ENCODE peak calls at places on chromosomes 12 and 14, in ten cellular contexts. A is brain microvascular endothelial cell; P is A172; V is dorsolateral prefrontal cortex; N is substantia nigra; H is CD8-positive, alpha-beta T cell; W is activated T-cell treated with anti-CD3 and anti-CD28 coated beads, Interleukin-2, amount 50 U/mL, for 48 hours; F is kidney glomerular epithelial cell; E is NCI-H1092; X is psoas muscle. Z is an unnamed sample.
A peak's percentile ranks its signal among the peaks of the same experiment; 100 is the strongest.

GRCh38 chr12:5586201-5586600 is 154.3 kb downstream of the NTF3 start:
- DNase-seq in E (no peak), W (no peak), P (peak; percentile 44), F (peak; percentile 1), A (peak; percentile 38), H (no peak), V (no peak), X (no peak), N (no peak), Z (no peak)

GRCh38 chr12:1881301-1881700 is 37.2 kb downstream of the CACNA2D4 start:
- DNase-seq in N (no peak), P (no peak), F (no peak), W (no peak), A (no peak), X (no peak), V (no peak), H (no peak), E (no peak), Z (no peak)

GRCh38 chr12:26499979-26500640 is 304.7 kb downstream of the SSPN start:
- DNase-seq in V (no peak), X (no peak), A (no peak), W (no peak), P (no peak), N (no peak), E (no peak), F (no peak), H (no peak), Z (no peak)

GRCh38 chr12:50637870-50638481 is 125.9 kb upstream of the ATF1 start:
- DNase-seq in P (peak; percentile 51), F (peak; percentile 46), H (no peak), W (no peak), N (no peak), X (no peak), A (peak; percentile 20), E (no peak), V (no peak), Z (no peak)

GRCh38 chr12:96208801-96209534 is 14.8 kb downstream of the ELK3 start:
- DNase-seq in W (no peak), E (no peak), A (no peak), X (no peak), P (no peak), H (no peak), V (no peak), F (no peak), N (no peak), Z (no peak)

GRCh38 chr12:121190523-121191031 is 19.4 kb upstream of the P2RX4 start:
- DNase-seq in P (peak; percentile 90), X (no peak), V (no peak), H (no peak), F (peak; percentile 92), W (no peak), E (no peak), A (peak; percentile 97), N (no peak), Z (no peak)

GRCh38 chr14:58749066-58749669 is 111.4 kb downstream of the DACT1 start:
- DNase-seq in A (peak; percentile 85), W (peak; percentile 34), F (peak; percentile 92), P (peak; percentile 95), V (no peak), X (no peak), H (no peak), N (no peak), E (no peak), Z (no peak)

GRCh38 chr14:94646066-94646465 is 33.9 kb downstream of the SERPINA3 start:
- DNase-seq in P (no peak), H (no peak), X (no peak), V (no peak), A (no peak), F (no peak), E (no peak), N (no peak), W (no peak), Z (no peak)

GRCh38 chr12:117966511-117966910 is 2.3 kb downstream of the KSR2 start:
- DNase-seq in A (no peak), F (no peak), X (no peak), E (no peak), H (no peak), W (no peak), N (no peak), P (no peak), V (no peak), Z (no peak)

GRCh38 chr12:123094349-123095073 is 56.4 kb downstream of the PITPNM2 start:
- DNase-seq in F (no peak), A (peak; percentile 30), V (no peak), P (peak; percentile 70), W (no peak), X (peak; percentile 62), H (no peak), N (no peak), E (no peak), Z (no peak)

GRCh38 chr12:6306599-6307220 is 3.8 kb upstream of the PLEKHG6 start:
- DNase-seq in X (no peak), H (no peak), W (no peak), E (no peak), A (no peak), V (no peak), P (no peak), N (no peak), F (no peak), Z (no peak)

GRCh38 chr14:94485944-94486841 is 10.2 kb upstream of the SERPINA9 start:
- DNase-seq in N (peak; percentile 28), F (peak; percentile 60), V (peak; percentile 26), P (peak; percentile 14), H (peak; percentile 20), E (no peak), A (peak; percentile 25), W (peak; percentile 67), X (peak; percentile 47), Z (peak; percentile 32)

GRCh38 chr14:53126705-53127104 is 26.4 kb downstream of the DDHD1 start:
- DNase-seq in H (no peak), P (no peak), F (no peak), N (no peak), A (no peak), W (no peak), E (no peak), X (no peak), V (no peak), Z (no peak)

GRCh38 chr14:52769889-52770288 is 21.5 kb downstream of the GNPNAT1 start:
- DNase-seq in E (no peak), A (no peak), W (no peak), V (no peak), H (no peak), P (no peak), F (no peak), N (no peak), X (no peak), Z (no peak)

GRCh38 chr12:77751939-77752338 is 78.8 kb upstream of the NAV3 start:
- DNase-seq in X (no peak), P (peak; percentile 16), N (no peak), W (no peak), E (peak; percentile 10), H (no peak), F (no peak), A (peak; percentile 10), V (no peak), Z (no peak)

GRCh38 chr14:83826838-83827237 is 1703.1 kb upstream of the FLRT2 start:
- DNase-seq in H (no peak), X (no peak), N (no peak), W (no peak), P (peak; percentile 34), E (no peak), F (no peak), V (no peak), A (peak; percentile 59), Z (no peak)

GRCh38 chr12:46627686-46628085 is 198.1 kb downstream of the SLC38A4 start:
- DNase-seq in H (no peak), W (no peak), E (no peak), N (no peak), F (peak; percentile 98), X (no peak), P (no peak), V (no peak), A (no peak), Z (no peak)

GRCh38 chr14:90299408-90299807 is 32.3 kb downstream of the NRDE2 start:
- DNase-seq in W (no peak), N (no peak), E (no peak), V (no peak), P (no peak), F (no peak), H (no peak), A (no peak), X (peak; percentile 65), Z (no peak)

GRCh38 chr12:55926738-55927587 is 731 bp downstream of the PYM1 start:
- DNase-seq in W (peak; percentile 97), F (peak; percentile 81), E (peak; percentile 86), N (peak; percentile 88), P (peak; percentile 89), X (peak; percentile 87), A (peak; percentile 88), H (peak; percentile 88), V (peak; percentile 85), Z (peak; percentile 80)

GRCh38 chr14:68471964-68472508 is 320.8 kb downstream of the ZFP36L1 start:
- DNase-seq in E (no peak), N (no peak), V (no peak), F (no peak), H (no peak), P (no peak), W (no peak), X (no peak), A (no peak), Z (no peak)

GRCh38 chr12:83031301-83031700 is 344.6 kb downstream of the TMTC2 start:
- DNase-seq in V (no peak), F (no peak), E (no peak), W (no peak), H (no peak), X (no peak), P (no peak), N (no peak), A (no peak), Z (no peak)

GRCh38 chr14:88995437-88996198 is 171.2 kb downstream of the TTC8 start:
- DNase-seq in H (no peak), V (no peak), N (no peak), A (no peak), P (peak; percentile 46), E (no peak), X (no peak), F (peak; percentile 98), W (no peak), Z (no peak)

GRCh38 chr12:52197371-52198231 is 5.8 kb upstream of the KRT80 start:
- DNase-seq in W (no peak), V (no peak), H (no peak), P (peak; percentile 91), E (no peak), N (no peak), A (no peak), X (peak; percentile 49), F (no peak), Z (no peak)

GRCh38 chr14:94132285-94132887 is 3.0 kb upstream of the IFI27L2 start:
- DNase-seq in N (peak; percentile 30), V (peak; percentile 74), W (peak; percentile 64), H (peak; percentile 29), E (peak; percentile 33), X (no peak), F (peak; percentile 72), P (peak; percentile 67), A (peak; percentile 64), Z (peak; percentile 38)

GRCh38 chr14:53796734-53797133 is 159.9 kb downstream of the BMP4 start:
- DNase-seq in A (no peak), F (no peak), N (no peak), P (no peak), E (no peak), W (no peak), X (no peak), H (no peak), V (no peak), Z (no peak)

GRCh38 chr12:122449317-122449716 is 26.8 kb upstream of the CLIP1 start:
- DNase-seq in A (peak; percentile 60), E (no peak), X (no peak), P (peak; percentile 81), V (no peak), N (no peak), W (no peak), H (no peak), F (no peak), Z (no peak)

GRCh38 chr14:74937171-74937570 is 14.1 kb upstream of the RPS6KL1 start:
- DNase-seq in A (no peak), H (no peak), P (no peak), F (no peak), X (no peak), N (no peak), E (no peak), W (no peak), V (no peak), Z (no peak)

GRCh38 chr12:95460105-95460504 is 13.8 kb upstream of the METAP2 start:
- DNase-seq in X (no peak), E (no peak), A (no peak), H (no peak), N (no peak), P (no peak), W (no peak), V (no peak), F (no peak), Z (no peak)